ENCODE peak calls at places on chromosomes 11 and 22, in five cellular contexts. D is left ventricle myocardium inferior, P is A549, K is psoas muscle, M is body of pancreas. O is an unnamed sample.

GRCh38 chr11:122703541-122704272 is 48.2 kb downstream of the UBASH3B start:
- DNase-seq in P (no peak), D (no peak), K (no peak), M (no peak), O (no peak)

GRCh38 chr22:48507171-48507570 is 1320.5 kb downstream of the BRD1 start:
- DNase-seq in K (no peak), M (no peak), D (no peak), P (no peak), O (no peak)

GRCh38 chr22:17479129-17479528 is 84.2 kb upstream of the SLC25A18 start:
- DNase-seq in P (no peak), D (no peak), K (no peak), M (no peak), O (no peak)

GRCh38 chr11:103798029-103798428 is 238.4 kb upstream of the DDI1 start:
- DNase-seq in P (no peak), D (no peak), M (no peak), K (no peak), O (no peak)

GRCh38 chr11:66850235-66850587 is 6.7 kb upstream of the LRFN4 start:
- DNase-seq in M (no peak), P (no peak), D (no peak), K (no peak), O (no peak)

GRCh38 chr11:65575568-65576231 is at the start of gene EHBP1L1:
- DNase-seq in P (peak; percentile 64), K (peak; percentile 81), D (peak; percentile 81), M (peak; percentile 61), O (peak; percentile 66)

GRCh38 chr11:3189193-3189843 is 24.2 kb upstream of the OSBPL5 start:
- DNase-seq in K (no peak), P (no peak), M (no peak), D (no peak), O (peak; percentile 2)

GRCh38 chr11:92753161-92753560 is 216.3 kb upstream of the MTNR1B start:
- DNase-seq in M (no peak), P (no peak), K (no peak), D (no peak), O (no peak)

GRCh38 chr11:63573881-63574855 is 11.0 kb upstream of the PLAAT2 start:
- DNase-seq in D (peak; percentile 26), M (no peak), P (peak; percentile 59), K (peak; percentile 22), O (peak; percentile 47)

GRCh38 chr11:18261721-18262120 is 4.3 kb upstream of the SAA1 start:
- DNase-seq in D (no peak), M (no peak), K (no peak), P (no peak), O (no peak)

GRCh38 chr22:43467171-43467570 is 55.4 kb downstream of the MPPED1 start:
- DNase-seq in M (no peak), K (no peak), D (no peak), P (no peak), O (no peak)

GRCh38 chr11:4551346-4551979 is 6.5 kb downstream of the OR52M1 start:
- DNase-seq in P (peak; percentile 19), M (no peak), D (no peak), K (no peak), O (no peak)

GRCh38 chr11:112770487-112770886 is 190.7 kb upstream of the NCAM1 start:
- DNase-seq in P (no peak), D (peak; percentile 41), K (peak; percentile 71), M (peak; percentile 38), O (no peak)

GRCh38 chr11:2139118-2139490 is at the start of gene IGF2:
- DNase-seq in M (no peak), P (no peak), K (peak; percentile 32), D (no peak), O (no peak)

GRCh38 chr11:114354076-114354475 is 46.2 kb downstream of the C11orf71 start:
- DNase-seq in P (peak; percentile 59), D (no peak), M (no peak), K (no peak), O (no peak)

GRCh38 chr11:2694995-2695939 is 4.5 kb downstream of the KCNQ1OT1 start:
- DNase-seq in P (no peak), K (no peak), D (peak; percentile 2), M (peak; percentile 0), O (no peak)

GRCh38 chr11:60872124-60872951 is 5.0 kb downstream of the ZP1 start:
- DNase-seq in M (no peak), D (peak; percentile 56), P (peak; percentile 17), K (peak; percentile 54), O (peak; percentile 77)

GRCh38 chr11:32290783-32291182 is 144.6 kb downstream of the WT1 start:
- DNase-seq in M (no peak), D (no peak), K (no peak), P (no peak), O (no peak)

GRCh38 chr11:36509694-36510566 is at the start of gene TRAF6:
- DNase-seq in M (peak; percentile 88), K (peak; percentile 91), D (peak; percentile 91), P (peak; percentile 90), O (peak; percentile 92)

GRCh38 chr22:38249301-38249700 is 23.5 kb downstream of the TMEM184B start:
- DNase-seq in P (no peak), D (no peak), K (no peak), M (no peak), O (no peak)

GRCh38 chr11:72685560-72686480 is 11.6 kb upstream of the PDE2A start:
- DNase-seq in D (peak; percentile 58), P (no peak), M (peak; percentile 29), K (peak; percentile 65), O (no peak)

GRCh38 chr11:34235591-34236071 is 122.2 kb downstream of the ABTB2 start:
- DNase-seq in P (no peak), K (no peak), M (no peak), D (no peak), O (no peak)

GRCh38 chr11:68322031-68322388 is 9.6 kb downstream of the LRP5 start:
- DNase-seq in P (no peak), K (no peak), D (no peak), M (no peak), O (no peak)
- H3K4me1 ChIP-seq in P (peaks cover 30% of the 10 kb centered on the region), K (peaks cover 28% of the 10 kb centered on the region), D (peaks cover 77% of the 10 kb centered on the region), M (peaks cover 59% of the 10 kb centered on the region), O (peaks cover 14% of the 10 kb centered on the region)

DNA sequence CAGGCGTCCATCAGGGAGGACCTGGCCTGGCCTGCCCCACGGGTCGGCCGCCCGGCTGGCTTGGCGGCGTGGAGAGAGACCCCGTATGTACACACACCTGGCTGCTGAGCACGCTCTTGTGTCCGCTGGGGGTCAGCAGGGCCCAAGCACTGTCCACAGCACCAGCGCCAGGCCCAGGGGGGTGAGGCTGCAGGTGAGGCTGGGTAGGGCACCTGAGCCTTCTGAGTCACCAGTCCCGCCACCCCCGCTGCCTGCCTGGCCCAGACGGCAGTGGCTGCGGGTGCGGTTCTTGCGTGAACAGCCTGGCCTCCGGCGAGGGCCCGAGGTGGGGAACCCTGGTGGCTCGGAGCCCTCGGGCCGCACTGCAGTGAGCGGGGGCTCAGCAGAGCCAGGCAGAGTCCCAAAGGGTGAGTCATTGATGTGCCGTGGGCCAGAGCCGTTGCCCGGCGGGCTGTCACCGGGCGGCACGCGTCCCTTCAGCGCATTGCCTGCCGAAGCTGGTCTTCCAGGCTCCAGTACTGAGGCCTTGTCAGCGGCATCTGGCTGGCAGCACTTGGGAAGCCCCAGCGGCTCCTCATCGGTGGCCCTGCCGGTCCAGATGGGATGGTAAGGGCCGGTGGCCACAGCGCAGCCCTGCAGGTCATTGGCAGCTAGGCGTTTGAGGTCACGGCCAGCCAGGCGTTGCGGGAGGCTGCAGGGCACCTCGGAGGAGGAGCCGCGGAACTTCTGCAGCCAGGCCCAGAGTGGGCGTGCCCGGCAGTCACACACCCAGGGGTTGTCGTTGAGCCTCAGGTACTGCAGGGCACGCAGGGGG is 26.3 kb downstream of the RTN4R start:
- DNase-seq in D (no peak), K (no peak), M (no peak), P (no peak), O (no peak)
- H3K4me1 ChIP-seq in D (peaks cover 65% of the 10 kb centered on the region), K (peaks cover 12% of the 10 kb centered on the region), M (peaks cover 27% of the 10 kb centered on the region), P (no peaks in the 10 kb centered on the region), O (no peaks in the 10 kb centered on the region)

GRCh38 chr11:12280838-12281565 is 96.4 kb upstream of the PARVA start:
- DNase-seq in D (no peak), K (no peak), P (no peak), M (peak; percentile 3), O (peak; percentile 17)
- H3K4me1 ChIP-seq in D (peaks cover 5% of the 10 kb centered on the region), K (no peaks in the 10 kb centered on the region), P (peaks cover 29% of the 10 kb centered on the region), M (peaks cover 11% of the 10 kb centered on the region), O (no peaks in the 10 kb centered on the region)

DNA sequence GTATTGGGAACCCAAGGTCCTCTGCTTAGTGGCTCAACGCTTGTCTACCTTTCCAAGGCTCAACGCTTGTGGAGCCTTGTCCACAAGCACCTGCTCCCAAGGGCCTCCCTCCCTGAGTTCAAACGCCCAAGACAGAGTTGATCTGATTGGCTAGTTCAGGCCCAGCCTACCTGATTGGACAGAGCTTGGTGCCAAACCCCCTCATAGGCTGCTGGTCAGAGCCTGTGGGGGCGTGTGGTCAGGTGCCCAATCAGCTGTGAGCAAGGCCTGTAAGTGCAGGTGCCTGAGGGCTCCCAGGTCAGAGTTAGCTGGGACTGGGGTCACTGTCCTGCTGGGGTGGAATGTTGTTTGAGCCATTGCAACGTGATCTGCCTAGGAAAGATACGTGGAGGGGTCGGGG is 16.9 kb upstream of the TMPRSS6 start:
- DNase-seq in D (no peak), P (peak; percentile 48), K (no peak), M (no peak), O (no peak)
- H3K4me1 ChIP-seq in D (no peaks in the 10 kb centered on the region), P (peaks cover 15% of the 10 kb centered on the region), K (no peaks in the 10 kb centered on the region), M (no peaks in the 10 kb centered on the region), O (no peaks in the 10 kb centered on the region)

GRCh38 chr11:14373941-14374646 is 15.1 kb upstream of the RRAS2 start:
- DNase-seq in K (peak; percentile 58), M (peak; percentile 49), P (peak; percentile 30), D (no peak), O (peak; percentile 68)
- H3K4me1 ChIP-seq in K (peaks cover 35% of the 10 kb centered on the region), M (peaks cover 15% of the 10 kb centered on the region), P (peaks cover 25% of the 10 kb centered on the region), D (peaks cover 19% of the 10 kb centered on the region), O (no peaks in the 10 kb centered on the region)

DNA sequence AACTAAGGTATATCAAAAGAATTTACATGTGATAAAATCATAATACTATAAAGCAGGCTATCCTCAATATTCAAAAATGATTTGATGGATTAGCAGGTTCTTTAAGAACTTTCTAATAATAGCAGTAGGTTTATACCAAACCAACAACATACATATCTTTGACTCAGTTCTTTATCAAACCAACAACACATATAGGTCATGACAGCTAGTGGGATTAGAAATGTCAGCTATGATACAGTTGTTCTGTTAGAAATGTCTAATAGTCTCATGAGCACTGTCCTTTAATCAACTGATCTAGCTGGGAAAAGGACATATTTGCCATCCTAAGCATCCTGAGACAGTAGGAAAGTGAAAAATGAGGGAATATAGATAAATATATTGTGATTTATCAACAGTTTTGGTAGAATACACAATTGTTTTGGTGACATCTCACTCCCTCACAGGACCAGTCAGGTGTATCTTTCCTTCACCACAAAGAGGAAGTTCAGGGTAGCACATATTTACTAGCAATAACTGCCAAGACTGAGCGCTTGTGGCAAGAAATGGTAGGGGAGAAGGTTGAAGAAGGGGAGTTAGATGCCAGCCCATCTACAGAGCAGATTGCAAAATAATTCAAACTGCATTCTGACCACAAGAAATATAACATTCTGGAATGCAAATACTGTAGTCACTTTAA is 90.8 kb upstream of the APOA1 start:
- DNase-seq in K (no peak), P (no peak), D (no peak), M (no peak), O (no peak)
- H3K4me1 ChIP-seq in K (peaks cover 45% of the 10 kb centered on the region), P (peaks cover 15% of the 10 kb centered on the region), D (peaks cover 67% of the 10 kb centered on the region), M (peaks cover 18% of the 10 kb centered on the region), O (peaks cover 4% of the 10 kb centered on the region)

DNA sequence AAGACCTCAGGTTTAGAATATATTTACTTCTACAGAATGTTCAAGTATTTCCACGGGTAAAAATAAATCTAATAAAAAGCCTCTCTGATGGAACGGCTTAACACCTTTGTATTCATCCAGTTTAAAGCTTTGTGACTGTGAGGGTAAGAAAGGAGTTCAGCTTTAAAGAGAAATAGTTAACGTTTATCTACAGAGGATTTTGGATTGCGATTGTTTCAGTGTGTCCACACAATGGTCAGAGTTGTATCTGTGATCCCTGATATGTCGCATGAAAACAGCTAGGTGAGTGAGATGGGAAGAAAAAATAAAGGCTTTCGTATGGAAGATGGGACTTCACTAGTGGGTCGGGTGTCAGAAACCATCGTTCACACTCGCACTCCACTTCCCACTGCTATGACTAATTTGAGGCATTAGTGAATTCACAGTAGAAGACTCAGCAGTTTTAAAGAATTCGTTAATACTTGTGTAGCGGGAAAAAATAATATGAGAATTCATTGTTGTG is 1.6 kb downstream of the APLP2 start:
- DNase-seq in P (no peak), M (no peak), K (no peak), D (no peak), O (no peak)
- H3K4me1 ChIP-seq in P (peaks cover 4% of the 10 kb centered on the region), M (peaks cover 29% of the 10 kb centered on the region), K (peaks cover 21% of the 10 kb centered on the region), D (peaks cover 39% of the 10 kb centered on the region), O (peaks cover 7% of the 10 kb centered on the region)

O was measured in adrenal gland.